ENCODE peak calls at places on chromosome 9, in ten cellular contexts. G is activated CD8-positive, alpha-beta memory T cell treated with anti-CD3 and anti-CD28 coated beads, Interleukin-2, amount 50 U/mL, for 48 hours; B is LHCN-M2; P is T-helper 9 cell; C is H4; X is HFF-Myc; Y is body of pancreas; A is Calu3; N is amniotic epithelial cell; U is pulmonary artery endothelial cell. K is an unnamed sample.

GRCh38 chr9:133954862-133955529 is 37.1 kb downstream of the VAV2 start:
- DNase-seq in N (no peak), Y (no peak), B (no peak), C (no peak), X (no peak), U (no peak), P (no peak), G (no peak), A (no peak), K (no peak)

GRCh38 chr9:127776195-127776918 is 2.1 kb downstream of the SH2D3C start:
- DNase-seq in G (no peak), P (peak; percentile 61), X (no peak), Y (no peak), A (no peak), U (no peak), C (no peak), N (no peak), B (no peak), K (peak; percentile 81)

GRCh38 chr9:109880276-109881169 is 100.5 kb downstream of the PALM2AKAP2 start:
- DNase-seq in A (peak; percentile 4), G (no peak), B (peak; percentile 35), N (peak; percentile 55), X (no peak), P (no peak), Y (no peak), U (no peak), C (peak; percentile 17), K (peak; percentile 56)

GRCh38 chr9:16553869-16554540 is 316.5 kb downstream of the BNC2 start:
- DNase-seq in Y (no peak), X (no peak), G (no peak), N (peak; percentile 98), B (no peak), C (no peak), U (no peak), A (no peak), P (no peak), K (no peak)

GRCh38 chr9:117744856-117745389 is 40.7 kb downstream of the TLR4 start:
- DNase-seq in U (no peak), P (no peak), G (no peak), B (no peak), Y (no peak), C (no peak), N (no peak), A (no peak), X (no peak), K (peak; percentile 13)

GRCh38 chr9:124220551-124221451 is 36.9 kb upstream of the NEK6 start:
- DNase-seq in X (no peak), B (no peak), G (peak; percentile 42), A (peak; percentile 38), P (no peak), N (peak; percentile 5), Y (peak; percentile 90), C (peak; percentile 53), U (peak; percentile 69), K (no peak)

GRCh38 chr9:133163559-133164208 is at the start of gene GBGT1:
- DNase-seq in N (peak; percentile 22), C (no peak), Y (peak; percentile 51), X (no peak), U (no peak), P (peak; percentile 31), G (no peak), A (peak; percentile 18), B (no peak), K (peak; percentile 75)

GRCh38 chr9:129885018-129885669 is 49.9 kb downstream of the USP20 start:
- DNase-seq in U (no peak), Y (peak; percentile 47), P (no peak), X (no peak), B (no peak), C (no peak), G (peak; percentile 83), N (no peak), A (peak; percentile 46), K (no peak)

GRCh38 chr9:121399883-121400607 is 30.0 kb upstream of the STOM start:
- DNase-seq in X (peak; percentile 85), U (peak; percentile 60), A (peak; percentile 5), Y (no peak), N (peak; percentile 76), G (no peak), B (peak; percentile 92), C (peak; percentile 77), P (no peak), K (peak; percentile 26)

GRCh38 chr9:87271696-87272477 is 225.8 kb upstream of the DAPK1 start:
- DNase-seq in A (no peak), U (no peak), C (no peak), B (peak; percentile 72), G (no peak), Y (no peak), X (no peak), N (no peak), P (no peak), K (no peak)

GRCh38 chr9:128113526-128114325 is 13.8 kb downstream of the PTGES2 start:
- DNase-seq in B (no peak), X (no peak), G (no peak), N (no peak), A (no peak), C (no peak), P (no peak), U (no peak), Y (no peak), K (no peak)

GRCh38 chr9:131237931-131238401 is 38.3 kb downstream of the FAM78A start:
- DNase-seq in B (peak; percentile 90), G (peak; percentile 89), N (peak; percentile 93), C (peak; percentile 53), A (no peak), Y (peak; percentile 60), U (peak; percentile 68), X (peak; percentile 16), P (peak; percentile 67), K (peak; percentile 86)

GRCh38 chr9:132582276-132582785 is at the start of gene BARHL1:
- DNase-seq in Y (no peak), A (no peak), G (no peak), P (no peak), X (no peak), C (no peak), B (no peak), N (no peak), U (no peak), K (no peak)

GRCh38 chr9:7273575-7273974 is 515.8 kb downstream of the KDM4C start:
- DNase-seq in B (peak; percentile 25), C (no peak), X (no peak), Y (no peak), A (no peak), P (no peak), G (no peak), U (no peak), N (peak; percentile 60), K (no peak)

GRCh38 chr9:136339173-136339957 is 12.0 kb downstream of the GPSM1 start:
- DNase-seq in C (peak; percentile 37), G (peak; percentile 73), P (peak; percentile 41), Y (peak; percentile 91), B (peak; percentile 36), U (peak; percentile 29), A (peak; percentile 82), X (no peak), N (peak; percentile 52), K (peak; percentile 83)

GRCh38 chr9:136244116-136244775 is 1.4 kb downstream of the QSOX2 start:
- DNase-seq in X (no peak), A (no peak), Y (no peak), N (no peak), G (peak; percentile 72), B (no peak), C (no peak), U (no peak), P (no peak), K (peak; percentile 75)

GRCh38 chr9:36928670-36929349 is 105.3 kb downstream of the PAX5 start:
- DNase-seq in G (peak; percentile 49), C (peak; percentile 77), X (peak; percentile 33), P (no peak), N (peak; percentile 76), Y (no peak), A (no peak), U (peak; percentile 37), B (peak; percentile 76), K (peak; percentile 56)

GRCh38 chr9:92650839-92651621 is 18.9 kb downstream of the IPPK start:
- DNase-seq in A (no peak), U (no peak), B (no peak), Y (no peak), P (no peak), C (no peak), G (no peak), X (no peak), N (peak; percentile 97), K (no peak)

GRCh38 chr9:134175291-134175807 is 11.0 kb upstream of the RNU6ATAC start:
- DNase-seq in Y (no peak), G (no peak), U (no peak), A (no peak), C (no peak), P (no peak), N (no peak), X (no peak), B (no peak), K (no peak)

GRCh38 chr9:68500457-68501158 is 40.1 kb downstream of the TMEM252 start:
- DNase-seq in B (no peak), X (no peak), P (no peak), A (no peak), Y (no peak), G (no peak), C (peak; percentile 88), U (no peak), N (peak; percentile 65), K (no peak)

GRCh38 chr9:127810378-127811187 is 7.9 kb downstream of the FPGS start:
- DNase-seq in C (no peak), B (no peak), Y (no peak), N (no peak), G (no peak), U (no peak), X (no peak), P (no peak), A (no peak), K (no peak)

K was measured in GM10248.